ENCODE peak calls at places on chromosomes 4 and X, in five cellular contexts. G, O, U, P and N are unnamed samples.

GRCh38 chr4:8871417-8872401 is at the start of gene HMX1:
- DNase-seq in P (no peak), U (no peak), O (peak; percentile 20), G (no peak), N (no peak)

GRCh38 chrX:80812176-80812575 is 2.5 kb upstream of the BRWD3 start:
- DNase-seq in P (no peak), O (no peak), U (peak; percentile 62), G (no peak), N (no peak)

GRCh38 chr4:128031756-128032384 is 29.2 kb upstream of the LARP1B start:
- DNase-seq in U (no peak), G (no peak), O (no peak), P (no peak), N (no peak)

GRCh38 chrX:20421697-20422096 is 155.0 kb upstream of the RPS6KA3 start:
- DNase-seq in O (no peak), G (no peak), P (no peak), U (no peak), N (no peak)

GRCh38 chr4:106775636-106776035 is 260.5 kb downstream of the DKK2 start:
- DNase-seq in G (no peak), P (no peak), U (no peak), O (no peak), N (no peak)

GRCh38 chr4:185542626-185543336 is 7.5 kb upstream of the PDLIM3 start:
- DNase-seq in O (no peak), P (no peak), U (peak; percentile 79), G (no peak), N (no peak)

GRCh38 chrX:131816551-131817136 is 206.5 kb upstream of the STK26 start:
- DNase-seq in P (peak; percentile 78), U (no peak), O (peak; percentile 5), G (peak; percentile 26), N (no peak)

GRCh38 chrX:140091276-140091886 is 126.1 kb upstream of the CXorf66 start:
- DNase-seq in O (peak; percentile 0), U (peak; percentile 12), P (peak; percentile 3), G (peak; percentile 13), N (no peak)

GRCh38 chr4:38128478-38129451 is 168.6 kb downstream of the PTTG2 start:
- DNase-seq in U (no peak), P (peak; percentile 63), G (no peak), O (peak; percentile 67), N (no peak)

GRCh38 chr4:108168672-108169562 is at the start of gene LEF1:
- DNase-seq in U (peak; percentile 42), O (no peak), G (no peak), P (peak; percentile 56), N (no peak)

GRCh38 chr4:65791807-65792308 is 121.6 kb upstream of the EPHA5 start:
- DNase-seq in U (peak; percentile 52), O (no peak), P (no peak), G (no peak), N (no peak)

GRCh38 chr4:8311096-8312068 is 41.8 kb downstream of the HTRA3 start:
- DNase-seq in U (no peak), G (no peak), O (no peak), P (no peak), N (no peak)

GRCh38 chr4:4320528-4320927 is 30.5 kb downstream of the ZBTB49 start:
- DNase-seq in O (no peak), G (no peak), P (no peak), U (no peak), N (no peak)

GRCh38 chr4:129232627-129233337 is 136.8 kb downstream of the C4orf33 start:
- DNase-seq in G (no peak), O (no peak), U (no peak), P (no peak), N (no peak)

GRCh38 chr4:145613546-145614234 is 5.5 kb upstream of the MMAA start:
- DNase-seq in P (no peak), G (no peak), U (no peak), O (no peak), N (no peak)

GRCh38 chrX:149699761-149700160 is 12.1 kb upstream of the MAGEA11 start:
- DNase-seq in U (no peak), G (no peak), O (no peak), P (no peak), N (no peak)

GRCh38 chrX:22357621-22358020 is 84.9 kb downstream of the CBLL2 start:
- DNase-seq in U (no peak), G (no peak), P (no peak), O (no peak), N (no peak)

GRCh38 chr4:102665527-102665926 is 95.2 kb downstream of the MANBA start:
- DNase-seq in O (peak; percentile 82), G (no peak), U (no peak), P (no peak), N (no peak)

GRCh38 chr4:185480016-185480732 is 8.6 kb upstream of the CCDC110 start:
- DNase-seq in O (no peak), P (no peak), U (no peak), G (no peak), N (no peak)

GRCh38 chr4:6777636-6778281 is 4.8 kb upstream of the KIAA0232 start:
- DNase-seq in G (no peak), O (no peak), U (peak; percentile 10), P (no peak), N (no peak)

GRCh38 chr4:20028694-20029093 is 223.0 kb upstream of the SLIT2 start:
- DNase-seq in P (no peak), G (no peak), O (peak; percentile 26), U (no peak), N (no peak)

GRCh38 chr4:24070117-24070516 is 180.3 kb upstream of the PPARGC1A start:
- DNase-seq in U (peak; percentile 35), O (peak; percentile 30), G (no peak), P (no peak), N (peak; percentile 27)

GRCh38 chrX:11352296-11352741 is 59.1 kb downstream of the AMELX start:
- DNase-seq in G (no peak), U (peak; percentile 9), O (no peak), P (no peak), N (no peak)

GRCh38 chrX:103666202-103667107 is 20.0 kb downstream of the MORF4L2 start:
- DNase-seq in O (no peak), P (no peak), G (no peak), U (no peak), N (no peak)

GRCh38 chrX:49053223-49054072 is 5.4 kb upstream of the CCDC120 start:
- DNase-seq in O (no peak), P (peak; percentile 59), U (peak; percentile 64), G (peak; percentile 35), N (no peak)

GRCh38 chrX:136764206-136764605 is 16.5 kb downstream of the ARHGEF6 start:
- DNase-seq in P (no peak), O (no peak), U (no peak), G (no peak), N (no peak)

GRCh38 chr4:64617813-64618212 is 208.6 kb upstream of the TECRL start:
- DNase-seq in G (no peak), P (no peak), O (peak; percentile 26), U (no peak), N (no peak)
- TF ChIP-seq CTCF in G (no peak), P (no peak), O (peak; percentile 35), U (no peak), N (peak; percentile 21)

GRCh38 chr4:41074227-41074626 is 140.1 kb downstream of the APBB2 start:
- DNase-seq in U (no peak), G (no peak), P (peak; percentile 45), O (no peak), N (no peak)

GRCh38 chr4:41079871-41080565 is 134.3 kb downstream of the APBB2 start:
- DNase-seq in O (no peak), P (no peak), U (no peak), G (no peak), N (no peak)

GRCh38 chr4:41076481-41076880 is 137.9 kb downstream of the APBB2 start:
- DNase-seq in G (no peak), P (no peak), O (no peak), U (no peak), N (no peak)

GRCh38 chr4:41080964-41081363 is 133.4 kb downstream of the APBB2 start:
- DNase-seq in U (no peak), G (no peak), P (no peak), O (no peak), N (no peak)

DNA sequence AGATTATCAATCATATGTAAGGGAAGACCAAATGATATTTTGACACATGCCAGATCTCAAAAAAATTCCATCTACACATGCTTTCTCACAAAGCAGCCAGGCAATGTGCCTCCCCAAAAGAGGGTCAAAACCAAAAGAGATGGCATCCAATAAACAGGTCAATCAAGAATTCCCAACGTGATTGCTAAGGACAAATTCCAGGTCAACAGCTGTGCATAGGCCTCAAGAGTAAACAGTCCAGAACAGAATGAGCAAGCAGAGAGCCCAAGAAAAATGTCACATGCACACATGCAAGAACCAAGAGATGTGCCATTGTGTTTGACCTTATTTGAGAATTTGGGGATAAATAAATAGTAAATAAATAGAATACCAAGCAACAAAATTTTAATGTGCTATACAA is 136.7 kb downstream of the APBB2 start:
- DNase-seq in G (no peak), O (no peak), U (no peak), P (no peak), N (no peak)
- TF ChIP-seq CTCF in G (no peak), O (no peak), U (no peak), P (no peak), N (no peak)

GRCh38 chr4:3233391-3234071 is 15.4 kb upstream of the MSANTD1 start:
- DNase-seq in O (peak; percentile 13), P (no peak), U (peak; percentile 8), G (no peak), N (no peak)
- TF ChIP-seq CTCF in O (no peak), P (no peak), U (no peak), G (no peak), N (no peak)

GRCh38 chr4:189807031-189807430 is 133.6 kb upstream of the FRG1 start:
- DNase-seq in P (no peak), U (no peak), O (no peak), G (no peak), N (no peak)

GRCh38 chr4:189806506-189806905 is 134.2 kb upstream of the FRG1 start:
- DNase-seq in G (no peak), U (no peak), P (no peak), O (no peak), N (no peak)

GRCh38 chr4:189804884-189805283 is 135.8 kb upstream of the FRG1 start:
- DNase-seq in O (no peak), G (no peak), U (no peak), P (no peak), N (no peak)

GRCh38 chr4:189800545-189801088 is 140.1 kb upstream of the FRG1 start:
- DNase-seq in G (no peak), O (no peak), P (no peak), U (no peak), N (no peak)

GRCh38 chr4:189802884-189803283 is 137.8 kb upstream of the FRG1 start:
- DNase-seq in U (no peak), P (no peak), G (no peak), O (no peak), N (no peak)
- TF ChIP-seq CTCF in U (no peak), P (no peak), G (no peak), O (no peak), N (no peak)

DNA sequence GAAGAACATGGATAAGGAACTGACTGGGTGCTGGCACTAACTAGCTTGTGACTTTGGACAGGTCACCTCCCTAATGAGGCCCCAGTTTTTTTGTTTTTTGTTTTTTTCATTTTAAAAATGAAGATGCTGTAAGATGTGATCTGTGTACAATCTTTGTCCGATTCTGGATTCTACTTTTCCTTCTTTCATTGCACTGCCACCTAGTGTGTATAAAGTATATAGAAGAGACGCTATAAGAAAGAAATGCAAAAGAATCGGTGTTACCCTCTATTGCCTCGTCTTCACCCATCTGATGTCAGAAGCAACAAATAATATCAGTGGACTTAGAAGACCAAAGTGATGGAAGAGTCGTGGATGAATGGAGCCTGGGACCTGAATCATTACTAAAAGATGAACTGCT is 58.6 kb upstream of the P2RY10 start:
- DNase-seq in G (no peak), U (peak; percentile 13), O (no peak), P (peak; percentile 1), N (no peak)
- TF ChIP-seq CTCF in G (no peak), U (peak; percentile 31), O (no peak), P (peak; percentile 46), N (peak; percentile 9)